ENCODE peak calls at places on chromosomes 16 and 17, in eight cellular contexts. B is ovary; P is neural progenitor cell; J is pancreas; W is lower lobe of right lung; G is upper lobe of left lung; V is CD8-positive, alpha-beta T cell; C is endodermal cell. E is an unnamed sample. For H3K4me1 and H3K27me3, the result is how much of the 10 kb centered on the place peaks cover.

GRCh38 chr16:69917739-69918138 is 33.4 kb upstream of the CLEC18A start:
- DNase-seq in J (peak), B (peak), G (peak), C (peak), V (no peak), P (peak), W (peak), E (peak)

GRCh38 chr16:1498899-1499676 is 5.9 kb downstream of the TELO2 start:
- DNase-seq in P (no peak), C (no peak), B (no peak), G (peak), J (no peak), V (no peak), W (peak), E (peak)

GRCh38 chr16:56795011-56795410 is 65.1 kb downstream of the NUP93 start:
- DNase-seq in P (no peak), V (no peak), W (no peak), B (no peak), G (no peak), J (no peak), C (no peak), E (no peak)

GRCh38 chr16:4461250-4462085 is 13.0 kb downstream of the NMRAL1 start:
- DNase-seq in B (no peak), J (no peak), P (peak), V (no peak), G (peak), C (peak), W (no peak), E (no peak)

GRCh38 chr17:11948791-11949190 is 48.5 kb downstream of the ZNF18 start:
- DNase-seq in W (no peak), P (no peak), C (no peak), V (no peak), J (peak), G (peak), B (peak), E (no peak)

GRCh38 chr17:18070861-18071340 is 16.8 kb upstream of the DRG2 start:
- DNase-seq in J (no peak), V (peak), W (no peak), C (peak), B (no peak), G (no peak), P (peak), E (no peak)

GRCh38 chr17:51000835-51001638 is 119.6 kb downstream of the SPAG9 start:
- DNase-seq in B (no peak), G (no peak), C (no peak), P (peak), J (no peak), W (no peak), V (no peak), E (no peak)

GRCh38 chr16:80623376-80623775 is 82.6 kb downstream of the DYNLRB2 start:
- DNase-seq in J (no peak), V (no peak), G (no peak), B (no peak), W (no peak), P (no peak), C (peak), E (no peak)

GRCh38 chr16:30054959-30055553 is 10.5 kb upstream of the ALDOA start:
- DNase-seq in V (peak), P (peak), W (peak), G (peak), J (peak), C (peak), B (no peak), E (no peak)

GRCh38 chr17:41178341-41178740 is 320 bp upstream of the KRTAP4-2 start:
- DNase-seq in V (no peak), W (no peak), C (no peak), B (no peak), P (no peak), G (no peak), J (no peak), E (no peak)

DNA sequence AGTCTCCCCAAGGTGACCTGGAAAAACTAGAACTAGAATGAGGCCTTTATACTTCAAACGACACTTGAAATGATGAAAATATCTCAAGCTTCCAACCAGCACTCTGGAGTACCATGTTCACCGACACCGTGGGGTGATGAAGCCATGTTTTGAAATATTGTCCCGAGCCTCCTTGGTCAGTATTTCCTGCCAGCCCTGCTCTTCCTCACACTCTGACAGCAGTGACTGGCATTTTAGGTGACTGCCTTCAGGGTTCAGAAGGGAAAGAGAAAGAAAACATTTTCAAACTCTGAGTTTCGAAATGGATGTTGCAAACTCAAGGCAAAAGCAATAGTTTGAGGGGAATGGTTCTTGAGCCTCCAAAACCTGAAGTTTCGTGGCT is 39.3 kb upstream of the IRX6 start:
- DNase-seq in V (no peak), W (no peak), P (no peak), J (no peak), G (no peak), C (no peak), B (no peak), E (no peak)
- H3K4me3 ChIP-seq in V (no peak), W (no peak), P (no peak), J (no peak), G (no peak), C (no peak), B (no peak), E (no peak)

GRCh38 chr16:27219161-27219560 is 15.8 kb downstream of the KDM8 start:
- DNase-seq in C (no peak), B (peak), P (no peak), V (no peak), G (no peak), J (no peak), W (peak), E (no peak)
- H3K4me1 ChIP-seq in C (under half), B (under half), P (under half), V (under half), G (under half), J (under half), W (under half), E (under half)

DNA sequence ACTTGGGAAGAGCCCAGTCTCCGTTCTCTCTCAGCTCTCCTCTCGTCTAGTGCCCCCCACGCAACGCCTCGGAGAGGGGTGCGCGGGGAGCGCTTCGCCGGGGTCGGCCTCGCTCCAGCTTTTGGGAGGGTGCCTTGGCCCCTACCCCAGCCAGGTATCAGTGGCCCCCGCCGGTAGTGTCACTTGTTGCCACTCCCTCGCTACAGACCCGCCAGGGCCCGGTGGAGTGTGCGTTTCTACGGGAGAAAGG is 786 bp upstream of the CDH11 start:
- DNase-seq in G (no peak), B (no peak), J (no peak), P (no peak), V (no peak), W (no peak), C (no peak), E (no peak)
- H3K27me3 ChIP-seq in G (under half), B (under half), J (under half), P (under half), V (under half), W (under half), C (half or more), E (under half)

GRCh38 chr17:36641331-36641876 is 40.0 kb downstream of the MRM1 start:
- DNase-seq in G (peak), J (no peak), W (no peak), P (peak), B (no peak), V (no peak), C (peak), E (no peak)
- H3K4me3 ChIP-seq in G (no peak), J (peak), W (peak), P (peak), B (no peak), V (peak), C (peak), E (peak)

GRCh38 chr16:67561824-67562525 is 351 bp upstream of the CTCF start:
- DNase-seq in V (peak), C (peak), J (peak), W (peak), G (peak), P (peak), B (peak), E (peak)

GRCh38 chr16:67561501-67561823 is 864 bp upstream of the CTCF start:
- DNase-seq in B (peak), W (no peak), V (no peak), C (no peak), G (no peak), P (no peak), J (no peak), E (no peak)

GRCh38 chr16:67563708-67564468 is 1.6 kb downstream of the CTCF start:
- DNase-seq in J (peak), P (peak), B (no peak), W (peak), G (no peak), V (peak), C (no peak), E (no peak)

GRCh38 chr16:67562526-67562917 is at the start of gene CTCF:
- DNase-seq in P (peak), J (peak), V (peak), B (peak), W (peak), C (no peak), G (peak), E (peak)

DNA sequence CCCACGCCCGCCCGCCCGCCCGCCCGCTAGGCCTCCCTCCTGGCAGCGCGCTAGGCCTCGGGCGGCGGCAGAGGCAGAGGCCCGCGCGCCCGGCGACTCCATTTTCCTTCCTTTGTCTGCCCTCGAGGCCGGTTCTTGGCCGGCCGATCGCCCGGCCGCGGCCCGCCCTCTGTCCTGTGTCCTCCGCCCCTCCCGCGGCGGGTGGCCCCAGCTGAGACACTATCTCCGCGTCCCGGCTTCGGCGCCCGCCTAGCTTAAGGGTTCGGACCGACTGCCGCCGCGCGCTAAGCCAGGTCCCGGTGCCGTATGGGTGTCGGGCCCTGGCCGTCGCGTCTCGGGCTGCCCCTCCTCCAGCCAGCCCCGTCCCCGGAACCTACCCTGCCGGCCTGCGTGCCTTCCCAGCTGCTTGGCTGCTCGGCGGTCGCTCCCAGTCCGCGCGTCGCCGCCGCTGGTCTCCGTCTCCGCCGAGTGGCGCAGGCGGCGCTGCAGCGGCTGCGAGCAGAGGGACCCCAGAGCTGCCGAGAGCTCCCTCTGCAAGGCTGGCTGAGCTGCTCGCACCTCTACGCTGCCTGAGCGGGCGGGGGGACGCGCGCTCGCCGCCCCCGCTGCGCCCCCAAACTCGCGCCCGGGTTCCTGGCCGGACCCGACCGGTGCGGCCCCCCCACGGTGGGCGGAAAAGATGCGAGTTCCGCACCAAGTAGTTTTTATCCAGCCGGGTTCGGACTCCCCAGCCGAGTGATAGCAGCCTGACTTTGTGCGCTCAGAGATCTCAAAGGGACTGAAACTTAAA is 787 bp downstream of the CTCF start:
- DNase-seq in W (peak), P (peak), V (peak), B (peak), J (peak), C (peak), G (peak), E (peak)
- H3K4me1 ChIP-seq in W (under half), P (under half), V (under half), B (under half), J (under half), C (under half), G (under half), E (under half)

E was measured in aorta.